ENCODE peak calls at places on chromosome 4, in eight cellular contexts. M, H, O, J, F, C, Z and P are unnamed samples.

GRCh38 chr4:16253127-16253960 is 27.1 kb upstream of the TAPT1 start:
- DNase-seq in M (no peak), H (peak), O (no peak), J (no peak), F (peak), C (no peak), Z (peak), P (no peak)

GRCh38 chr4:7787067-7787466 is 152.6 kb downstream of the AFAP1 start:
- DNase-seq in M (no peak), H (no peak), O (no peak), J (no peak), F (no peak), C (no peak), Z (no peak), P (no peak)

GRCh38 chr4:85496933-85497332 is 22.0 kb downstream of the ARHGAP24 start:
- DNase-seq in M (no peak), H (peak), O (no peak), J (no peak), F (no peak), C (no peak), Z (peak), P (no peak)

GRCh38 chr4:141462361-141462760 is 174.0 kb upstream of the IL15 start:
- DNase-seq in M (no peak), H (no peak), O (no peak), J (no peak), F (no peak), C (no peak), Z (no peak), P (no peak)

GRCh38 chr4:83358410-83358809 is 23.8 kb upstream of the HPSE start:
- DNase-seq in M (no peak), H (peak), O (no peak), J (no peak), F (peak), C (no peak), Z (peak), P (no peak)

GRCh38 chr4:108345862-108346530 is 177.3 kb upstream of the LEF1 start:
- DNase-seq in M (no peak), H (peak), O (no peak), J (no peak), F (no peak), C (no peak), Z (no peak), P (no peak)

GRCh38 chr4:5691491-5692132 is 16.7 kb downstream of the EVC2 start:
- DNase-seq in M (no peak), H (no peak), O (no peak), J (no peak), F (no peak), C (no peak), Z (no peak), P (no peak)

GRCh38 chr4:139834210-139834609 is 168.6 kb downstream of the MGST2 start:
- DNase-seq in M (no peak), H (no peak), O (no peak), J (no peak), F (no peak), C (no peak), Z (no peak), P (no peak)

GRCh38 chr4:80266267-80266901 is at the start of gene FGF5:
- DNase-seq in M (no peak), H (peak), O (peak), J (peak), F (peak), C (peak), Z (peak), P (peak)

GRCh38 chr4:101865501-101866062 is 75.1 kb downstream of the BANK1 start:
- DNase-seq in M (no peak), H (no peak), O (no peak), J (no peak), F (peak), C (no peak), Z (no peak), P (no peak)

GRCh38 chr4:37561803-37562207 is 124.4 kb downstream of the RELL1 start:
- DNase-seq in M (peak), H (peak), O (peak), J (peak), F (no peak), C (no peak), Z (peak), P (peak)

GRCh38 chr4:5051210-5051691 is at the start of gene STK32B:
- DNase-seq in M (no peak), H (peak), O (no peak), J (no peak), F (no peak), C (peak), Z (peak), P (no peak)

GRCh38 chr4:26780524-26780923 is 80.1 kb upstream of the STIM2 start:
- DNase-seq in M (no peak), H (peak), O (no peak), J (no peak), F (no peak), C (no peak), Z (peak), P (no peak)

GRCh38 chr4:168781341-168781740 is 228.7 kb downstream of the CBR4 start:
- DNase-seq in M (no peak), H (no peak), O (no peak), J (no peak), F (no peak), C (no peak), Z (no peak), P (no peak)

GRCh38 chr4:177442623-177443155 is 452 bp upstream of the AGA start:
- DNase-seq in M (no peak), H (peak), O (peak), J (peak), F (no peak), C (no peak), Z (peak), P (no peak)

GRCh38 chr4:135464311-135464710 is 1262.7 kb upstream of the PABPC4L start:
- DNase-seq in M (no peak), H (no peak), O (no peak), J (no peak), F (no peak), C (no peak), Z (no peak), P (no peak)

GRCh38 chr4:714087-714486 is 8.5 kb downstream of the PCGF3 start:
- DNase-seq in M (no peak), H (no peak), O (no peak), J (no peak), F (no peak), C (no peak), Z (no peak), P (no peak)

GRCh38 chr4:169270810-169271691 is at the start of gene SH3RF1:
- DNase-seq in M (peak), H (peak), O (peak), J (peak), F (peak), C (peak), Z (peak), P (peak)

GRCh38 chr4:89293299-89293698 is 14.3 kb downstream of the GPRIN3 start:
- DNase-seq in M (no peak), H (no peak), O (no peak), J (no peak), F (no peak), C (no peak), Z (no peak), P (no peak)

GRCh38 chr4:27714073-27714472 is 853.4 kb downstream of the STIM2 start:
- DNase-seq in M (no peak), H (no peak), O (peak), J (no peak), F (no peak), C (no peak), Z (no peak), P (peak)

GRCh38 chr4:139007640-139008039 is 7.9 kb upstream of the NOCT start:
- DNase-seq in M (no peak), H (peak), O (no peak), J (no peak), F (no peak), C (no peak), Z (no peak), P (no peak)

GRCh38 chr4:139950568-139950967 is 203.4 kb downstream of the MAML3 start:
- DNase-seq in M (peak), H (peak), O (no peak), J (peak), F (no peak), C (no peak), Z (peak), P (no peak)

GRCh38 chr4:141792164-141792563 is 155.8 kb downstream of the IL15 start:
- DNase-seq in M (no peak), H (no peak), O (no peak), J (no peak), F (no peak), C (no peak), Z (no peak), P (no peak)

GRCh38 chr4:6782846-6783110 is 251 bp downstream of the KIAA0232 start:
- DNase-seq in M (no peak), H (no peak), O (no peak), J (no peak), F (no peak), C (no peak), Z (no peak), P (no peak)

GRCh38 chr4:6019316-6020263 is 1.4 kb upstream of the C4orf50 start:
- DNase-seq in M (peak), H (peak), O (peak), J (peak), F (peak), C (no peak), Z (peak), P (peak)

GRCh38 chr4:74217365-74217764 is 59.4 kb downstream of the MTHFD2L start:
- DNase-seq in M (no peak), H (peak), O (no peak), J (no peak), F (no peak), C (no peak), Z (peak), P (no peak)

GRCh38 chr4:94390804-94391410 is 48.3 kb upstream of the HPGDS start:
- DNase-seq in M (no peak), H (no peak), O (peak), J (peak), F (no peak), C (no peak), Z (no peak), P (peak)

GRCh38 chr4:139909036-139909435 is 243.4 kb downstream of the MGST2 start:
- DNase-seq in M (no peak), H (no peak), O (no peak), J (no peak), F (no peak), C (no peak), Z (no peak), P (no peak)

GRCh38 chr4:39048291-39048690 is 13.7 kb upstream of the KLHL5 start:
- DNase-seq in M (no peak), H (no peak), O (no peak), J (no peak), F (no peak), C (no peak), Z (peak), P (no peak)

GRCh38 chr4:1403591-1404572 is 2.4 kb downstream of the NKX1-1 start:
- DNase-seq in M (no peak), H (no peak), O (no peak), J (no peak), F (no peak), C (no peak), Z (no peak), P (no peak)

GRCh38 chr4:145619639-145619996 is 433 bp downstream of the MMAA start:
- DNase-seq in M (no peak), H (peak), O (peak), J (no peak), F (no peak), C (peak), Z (peak), P (no peak)

GRCh38 chr4:168891086-168891485 is 119.0 kb downstream of the CBR4 start:
- DNase-seq in M (no peak), H (no peak), O (no peak), J (no peak), F (no peak), C (no peak), Z (no peak), P (no peak)

GRCh38 chr4:184955636-184956035 is 62.7 kb upstream of the HELT start:
- DNase-seq in M (no peak), H (no peak), O (no peak), J (peak), F (no peak), C (no peak), Z (no peak), P (no peak)

GRCh38 chr4:48778431-48779094 is 1.5 kb downstream of the FRYL start:
- DNase-seq in M (no peak), H (no peak), O (peak), J (no peak), F (peak), C (no peak), Z (peak), P (no peak)

GRCh38 chr4:81162752-81163458 is 52.1 kb downstream of the PRKG2 start:
- DNase-seq in M (no peak), H (no peak), O (no peak), J (no peak), F (no peak), C (no peak), Z (no peak), P (no peak)

GRCh38 chr4:56129431-56129861 is 180.7 kb downstream of the CEP135 start:
- DNase-seq in M (no peak), H (no peak), O (no peak), J (no peak), F (no peak), C (no peak), Z (peak), P (peak)

GRCh38 chr4:6424425-6424824 is 48.0 kb downstream of the PPP2R2C start:
- DNase-seq in M (no peak), H (no peak), O (no peak), J (no peak), F (no peak), C (no peak), Z (no peak), P (no peak)